ENCODE peak calls at places on chromosomes 2 and 18, in seven cellular contexts. Z is heart right ventricle, I is endodermal cell, A is stomach, P is upper lobe of right lung, B is GM23338, X is HL-60. M is an unnamed sample.

GRCh38 chr18:74662622-74663021 is 65.0 kb downstream of the ZNF407 start:
- DNase-seq in Z (no peak), I (no peak), A (no peak), P (no peak), B (no peak), X (no peak), M (no peak)

GRCh38 chr2:50492452-50492851 is 539.5 kb downstream of the NRXN1 start:
- DNase-seq in Z (no peak), I (peak), A (peak), P (no peak), B (peak), X (peak), M (no peak)

GRCh38 chr2:7841751-7842150 is 840.1 kb upstream of the ID2 start:
- DNase-seq in Z (no peak), I (peak), A (no peak), P (no peak), B (no peak), X (no peak), M (no peak)

GRCh38 chr2:159185401-159186130 is 100.9 kb downstream of the WDSUB1 start:
- DNase-seq in Z (no peak), I (peak), A (no peak), P (no peak), B (peak), X (peak), M (no peak)

GRCh38 chr2:36589230-36589630 is 8.7 kb downstream of the FEZ2 start:
- DNase-seq in Z (no peak), I (no peak), A (no peak), P (no peak), B (no peak), X (no peak), M (no peak)

GRCh38 chr2:22904126-22904684 is 480.8 kb upstream of the KLHL29 start:
- DNase-seq in Z (peak), I (peak), A (peak), P (peak), B (peak), X (no peak), M (no peak)

GRCh38 chr2:205579335-205579734 is 103.0 kb upstream of the NRP2 start:
- DNase-seq in Z (no peak), I (no peak), A (no peak), P (no peak), B (no peak), X (no peak), M (no peak)

GRCh38 chr18:3153107-3153704 is 66.6 kb downstream of the MYOM1 start:
- DNase-seq in Z (no peak), I (no peak), A (no peak), P (no peak), B (no peak), X (no peak), M (no peak)

GRCh38 chr2:21104030-21104660 is 19.6 kb upstream of the TDRD15 start:
- DNase-seq in Z (no peak), I (no peak), A (no peak), P (no peak), B (no peak), X (no peak), M (no peak)

GRCh38 chr2:113906647-113907046 is 16.8 kb downstream of the ACTR3 start:
- DNase-seq in Z (no peak), I (no peak), A (no peak), P (no peak), B (no peak), X (no peak), M (no peak)
- H3K27ac ChIP-seq in Z (no peak), I (no peak), A (no peak), P (no peak), B (no peak), X (no peak), M (no peak)

GRCh38 chr2:219299372-219299760 is 9.8 kb downstream of the PTPRN start:
- DNase-seq in Z (no peak), I (no peak), A (no peak), P (no peak), B (no peak), X (no peak), M (no peak)

GRCh38 chr2:219296142-219296541 is 13.1 kb downstream of the PTPRN start:
- DNase-seq in Z (no peak), I (no peak), A (no peak), P (peak), B (no peak), X (no peak), M (no peak)

GRCh38 chr2:219296631-219297391 is 12.4 kb downstream of the PTPRN start:
- DNase-seq in Z (no peak), I (no peak), A (peak), P (peak), B (no peak), X (no peak), M (no peak)

GRCh38 chr2:219298759-219299371 is 10.3 kb downstream of the PTPRN start:
- DNase-seq in Z (peak), I (peak), A (peak), P (peak), B (peak), X (peak), M (peak)

DNA sequence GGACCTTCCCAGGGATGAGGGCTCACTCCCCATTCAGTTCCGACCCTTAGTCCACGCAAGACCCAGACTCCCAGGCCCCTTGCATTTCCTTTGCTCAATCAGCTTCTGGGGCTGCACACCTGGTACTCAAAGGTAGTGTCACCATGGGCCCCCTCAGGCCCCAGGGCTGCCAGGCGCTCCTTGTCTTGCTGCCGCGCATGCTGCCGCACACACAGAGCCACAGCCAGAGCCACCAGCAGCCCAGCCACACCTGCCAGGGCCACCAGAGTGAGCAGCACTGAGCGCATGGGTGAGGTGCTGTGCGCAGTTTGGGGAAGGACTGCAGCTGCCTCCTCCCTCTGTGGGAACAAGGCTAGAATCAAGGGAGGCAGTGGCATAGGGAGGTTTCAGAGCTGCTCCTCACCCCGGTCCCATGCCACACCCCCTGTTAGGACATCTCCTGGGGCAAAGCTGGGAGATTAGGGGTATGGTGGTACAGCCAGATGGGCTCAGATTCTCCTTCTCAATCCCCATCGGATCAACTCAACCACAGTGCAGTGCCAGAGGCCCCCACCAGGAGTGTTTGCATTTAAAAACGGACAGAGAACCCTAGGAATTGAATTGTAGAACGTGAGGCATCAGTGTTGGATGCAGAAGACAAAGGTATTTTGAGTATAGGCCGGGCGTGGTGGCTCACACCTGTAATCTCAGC is 11.3 kb downstream of the PTPRN start:
- DNase-seq in Z (no peak), I (peak), A (no peak), P (peak), B (no peak), X (no peak), M (no peak)
- TF ChIP-seq CTCF in Z (no peak), I (no peak), A (no peak), P (no peak), B (no peak), X (no peak), M (no peak)

GRCh38 chr2:130380096-130380934 is 24.5 kb downstream of the PTPN18 start:
- DNase-seq in Z (no peak), I (no peak), A (no peak), P (no peak), B (no peak), X (no peak), M (no peak)

GRCh38 chr2:130385709-130386108 is 29.9 kb downstream of the PTPN18 start:
- DNase-seq in Z (no peak), I (no peak), A (no peak), P (no peak), B (no peak), X (no peak), M (no peak)

GRCh38 chr2:130381145-130381544 is 25.3 kb downstream of the PTPN18 start:
- DNase-seq in Z (no peak), I (no peak), A (no peak), P (no peak), B (no peak), X (no peak), M (no peak)

GRCh38 chr2:130381619-130382018 is 25.8 kb downstream of the PTPN18 start:
- DNase-seq in Z (no peak), I (no peak), A (no peak), P (no peak), B (no peak), X (no peak), M (no peak)

GRCh38 chr2:130382313-130382917 is 26.6 kb downstream of the PTPN18 start:
- DNase-seq in Z (no peak), I (no peak), A (no peak), P (no peak), B (no peak), X (no peak), M (no peak)
- H3K27ac ChIP-seq in Z (no peak), I (no peak), A (no peak), P (no peak), B (no peak), X (no peak), M (no peak)

DNA sequence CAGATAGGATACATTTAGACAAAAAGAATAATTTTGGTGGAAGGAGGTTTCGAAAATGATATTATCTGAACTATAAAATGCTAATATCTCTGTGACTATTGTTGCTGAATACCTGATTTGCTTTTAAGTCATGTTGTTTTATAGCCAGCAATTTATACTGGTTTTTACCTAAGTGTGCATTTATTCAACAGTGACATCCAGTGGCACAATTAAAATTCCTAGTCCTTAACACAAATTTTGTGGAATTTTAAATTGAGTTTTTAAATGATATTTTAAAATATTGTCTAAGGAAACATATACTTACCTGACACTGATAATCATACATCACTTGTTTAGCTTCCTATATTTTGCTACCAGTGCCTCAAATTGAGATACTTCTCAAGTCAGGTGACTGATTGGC is 144.8 kb downstream of the ARHGAP28 start:
- DNase-seq in Z (no peak), I (no peak), A (no peak), P (no peak), B (no peak), X (no peak), M (no peak)
- TF ChIP-seq CTCF in Z (peak), I (no peak), A (no peak), P (no peak), B (no peak), X (no peak), M (no peak)

GRCh38 chr2:3110555-3110954 is 267.1 kb downstream of the EIPR1 start:
- DNase-seq in Z (no peak), I (no peak), A (no peak), P (no peak), B (no peak), X (no peak), M (no peak)

GRCh38 chr2:3113122-3113521 is 264.5 kb downstream of the EIPR1 start:
- DNase-seq in Z (no peak), I (no peak), A (no peak), P (no peak), B (no peak), X (no peak), M (no peak)

GRCh38 chr2:3112553-3112952 is 265.1 kb downstream of the EIPR1 start:
- DNase-seq in Z (no peak), I (peak), A (no peak), P (no peak), B (no peak), X (no peak), M (no peak)

GRCh38 chr2:3112131-3112530 is 265.5 kb downstream of the EIPR1 start:
- DNase-seq in Z (no peak), I (no peak), A (no peak), P (no peak), B (no peak), X (no peak), M (no peak)

GRCh38 chr2:3111267-3111666 is 266.4 kb downstream of the EIPR1 start:
- DNase-seq in Z (no peak), I (no peak), A (no peak), P (no peak), B (no peak), X (no peak), M (no peak)
- H3K27ac ChIP-seq in Z (no peak), I (no peak), A (no peak), P (no peak), B (no peak), X (no peak), M (no peak)

GRCh38 chr2:38076710-38077430 is 919 bp upstream of the CYP1B1 start:
- DNase-seq in Z (peak), I (peak), A (peak), P (peak), B (peak), X (peak), M (no peak)
- TF ChIP-seq CTCF in Z (peak), I (peak), A (no peak), P (peak), B (peak), X (no peak), M (no peak)

GRCh38 chr18:49730951-49731391 is 82.4 kb downstream of the ACAA2 start:
- DNase-seq in Z (no peak), I (peak), A (no peak), P (peak), B (no peak), X (no peak), M (no peak)

GRCh38 chr18:49731421-49731841 is 81.9 kb downstream of the ACAA2 start:
- DNase-seq in Z (no peak), I (no peak), A (no peak), P (no peak), B (no peak), X (no peak), M (no peak)

GRCh38 chr18:49733321-49733720 is 80.0 kb downstream of the ACAA2 start:
- DNase-seq in Z (no peak), I (no peak), A (no peak), P (no peak), B (no peak), X (no peak), M (no peak)

GRCh38 chr18:49733896-49734585 is 79.3 kb downstream of the ACAA2 start:
- DNase-seq in Z (no peak), I (no peak), A (no peak), P (no peak), B (no peak), X (no peak), M (no peak)

DNA sequence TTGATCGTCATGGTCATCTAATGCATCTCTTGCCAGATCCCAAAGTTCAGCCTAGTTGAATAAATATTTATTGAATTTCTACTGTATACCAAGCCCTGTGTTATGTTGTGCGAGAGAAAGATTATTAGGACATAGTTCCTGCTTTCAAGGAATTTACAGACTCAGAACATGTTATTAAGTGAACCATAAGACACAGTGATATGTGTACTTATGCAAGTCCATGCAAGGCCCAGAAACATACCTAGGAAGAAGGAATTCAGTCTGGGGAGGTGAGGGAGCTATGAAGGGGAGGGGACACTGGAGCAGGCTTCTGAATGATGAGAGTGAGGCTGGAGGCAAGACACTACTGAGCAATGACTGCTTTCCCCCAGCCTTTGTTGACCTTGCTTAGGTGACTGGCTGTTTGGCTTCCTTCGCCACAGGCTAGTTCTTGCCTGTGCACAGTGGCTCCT is 81.4 kb downstream of the ACAA2 start:
- DNase-seq in Z (no peak), I (peak), A (no peak), P (peak), B (no peak), X (no peak), M (no peak)
- H3K27ac ChIP-seq in Z (no peak), I (no peak), A (no peak), P (no peak), B (no peak), X (no peak), M (no peak)

GRCh38 chr18:12307251-12307736 is 747 bp upstream of the TUBB6 start:
- DNase-seq in Z (peak), I (peak), A (no peak), P (no peak), B (peak), X (peak), M (no peak)
- TF ChIP-seq CTCF in Z (no peak), I (no peak), A (no peak), P (no peak), B (no peak), X (no peak), M (no peak)

GRCh38 chr2:60742419-60742818 is 13.6 kb upstream of the PAPOLG start:
- DNase-seq in Z (no peak), I (peak), A (no peak), P (no peak), B (peak), X (no peak), M (no peak)
- H3K27ac ChIP-seq in Z (no peak), I (no peak), A (no peak), P (no peak), B (no peak), X (no peak), M (no peak)

M was measured in CD4-positive, alpha-beta T cell.